ENCODE peak calls at places on chromosomes 5 and 9, in four cellular contexts. F is non-pigmented ciliary epithelial cell, Q is IMR-90, G is NCI-H2029. S is an unnamed sample.

GRCh38 chr9:114902773-114903589 is 27.4 kb downstream of the TNFSF8 start:
- DNase-seq in Q (peak), G (no peak), F (no peak), S (peak)

GRCh38 chr9:117783828-117784227 is 79.6 kb downstream of the TLR4 start:
- DNase-seq in Q (no peak), F (no peak), G (no peak), S (no peak)

GRCh38 chr5:124436294-124436693 is 310.1 kb downstream of the ZNF608 start:
- DNase-seq in F (no peak), G (no peak), Q (peak), S (peak)

GRCh38 chr9:114172981-114173833 is 17.9 kb downstream of the COL27A1 start:
- DNase-seq in Q (peak), F (no peak), G (no peak), S (peak)

GRCh38 chr9:123326030-123326586 is 29.9 kb upstream of the CRB2 start:
- DNase-seq in Q (no peak), F (no peak), G (no peak), S (no peak)

GRCh38 chr5:137498736-137499505 is at the start of gene SPOCK1:
- DNase-seq in Q (peak), G (peak), F (no peak), S (peak)

GRCh38 chr5:143559586-143559985 is 156.1 kb upstream of the NR3C1 start:
- DNase-seq in G (peak), Q (no peak), F (no peak), S (no peak)

GRCh38 chr9:124960409-124960752 is 19.5 kb upstream of the GOLGA1 start:
- DNase-seq in G (no peak), Q (peak), F (no peak), S (peak)

GRCh38 chr5:95728494-95729114 is 2.5 kb upstream of the RHOBTB3 start:
- DNase-seq in Q (no peak), F (no peak), G (peak), S (no peak)

GRCh38 chr9:128384801-128385492 is 13.8 kb downstream of the URM1 start:
- DNase-seq in F (no peak), Q (no peak), G (no peak), S (no peak)

GRCh38 chr5:33364406-33364805 is 76.4 kb upstream of the TARS1 start:
- DNase-seq in Q (no peak), G (no peak), F (no peak), S (no peak)

GRCh38 chr5:132495063-132495671 is 4.6 kb upstream of the IRF1 start:
- DNase-seq in G (no peak), Q (no peak), F (no peak), S (no peak)

GRCh38 chr9:33124716-33125378 is 42.3 kb downstream of the B4GALT1 start:
- DNase-seq in F (no peak), G (no peak), Q (no peak), S (no peak)

GRCh38 chr5:143054480-143054941 is 284.3 kb downstream of the ARHGAP26 start:
- DNase-seq in Q (peak), G (no peak), F (no peak), S (no peak)

GRCh38 chr5:147452137-147452838 is 57.6 kb downstream of the DPYSL3 start:
- DNase-seq in Q (no peak), F (no peak), G (peak), S (no peak)

GRCh38 chr5:177982072-177982727 is 13.8 kb downstream of the PROP1 start:
- DNase-seq in G (no peak), Q (no peak), F (no peak), S (no peak)

GRCh38 chr5:61701877-61702602 is 370.0 kb downstream of the ZSWIM6 start:
- DNase-seq in Q (no peak), G (no peak), F (no peak), S (no peak)

GRCh38 chr5:164358531-164359259 is 853.3 kb downstream of the MAT2B start:
- DNase-seq in Q (peak), G (no peak), F (no peak), S (peak)

GRCh38 chr9:109033941-109034700 is 20.8 kb upstream of the CTNNAL1 start:
- DNase-seq in Q (no peak), G (no peak), F (no peak), S (peak)

GRCh38 chr5:109125755-109126429 is 283.9 kb downstream of the PJA2 start:
- DNase-seq in Q (no peak), F (no peak), G (no peak), S (no peak)

S was measured in fibroblast of lung.